ENCODE peak calls at places on chromosomes 11 and 22, in eight cellular contexts. I is GM23338, F is MM.1S, Q is HCT116, R is neural progenitor cell, Y is GM23248, Z is PC-3, E is hepatocyte. N is an unnamed sample.
A peak's percentile ranks its signal among the peaks of the same experiment; 100 is the strongest.

GRCh38 chr22:26902401-26903029 is 245.1 kb downstream of the MIAT start:
- DNase-seq in I (no peak), F (no peak), Q (no peak), R (no peak), Y (no peak), Z (no peak), E (no peak), N (no peak)

GRCh38 chr22:36387914-36388864 is at the start of gene MYH9:
- DNase-seq in I (peak; percentile 99), F (peak; percentile 99), Q (peak; percentile 99), R (peak; percentile 100), Y (peak; percentile 100), Z (peak; percentile 98), E (peak; percentile 100), N (peak; percentile 99)

GRCh38 chr22:27801616-27802388 is at the start of gene MN1:
- DNase-seq in I (peak; percentile 86), F (no peak), Q (no peak), R (peak; percentile 85), Y (peak; percentile 79), Z (no peak), E (peak; percentile 55), N (no peak)

GRCh38 chr11:15327786-15328231 is 213.1 kb downstream of the INSC start:
- DNase-seq in I (peak; percentile 93), F (peak; percentile 23), Q (peak; percentile 35), R (peak; percentile 88), Y (peak; percentile 35), Z (peak; percentile 3), E (peak; percentile 84), N (peak; percentile 1)

GRCh38 chr22:17191163-17191562 is 28.1 kb downstream of the ADA2 start:
- DNase-seq in I (no peak), F (no peak), Q (no peak), R (no peak), Y (peak; percentile 82), Z (peak; percentile 27), E (no peak), N (no peak)

GRCh38 chr11:94883878-94884277 is 89.5 kb downstream of the CWC15 start:
- DNase-seq in I (no peak), F (no peak), Q (no peak), R (no peak), Y (no peak), Z (no peak), E (no peak), N (no peak)

GRCh38 chr11:2883717-2884423 is 1.7 kb downstream of the CDKN1C start:
- DNase-seq in I (peak; percentile 64), F (peak; percentile 20), Q (no peak), R (peak; percentile 75), Y (peak; percentile 32), Z (no peak), E (peak; percentile 46), N (no peak)

GRCh38 chr11:2795491-2795991 is 90.0 kb downstream of the CDKN1C start:
- DNase-seq in I (no peak), F (no peak), Q (no peak), R (no peak), Y (no peak), Z (no peak), E (no peak), N (no peak)

GRCh38 chr22:37226087-37226486 is 13.8 kb upstream of the SSTR3 start:
- DNase-seq in I (no peak), F (no peak), Q (no peak), R (no peak), Y (no peak), Z (no peak), E (no peak), N (no peak)

GRCh38 chr22:38987171-38987895 is 5.2 kb downstream of the APOBEC3B start:
- DNase-seq in I (no peak), F (no peak), Q (no peak), R (no peak), Y (no peak), Z (no peak), E (no peak), N (no peak)

GRCh38 chr11:122343247-122343646 is 227.2 kb upstream of the BLID start:
- DNase-seq in I (no peak), F (no peak), Q (no peak), R (no peak), Y (peak; percentile 43), Z (no peak), E (no peak), N (no peak)

GRCh38 chr11:120816176-120816575 is 207.7 kb upstream of the TBCEL start:
- DNase-seq in I (no peak), F (no peak), Q (no peak), R (no peak), Y (no peak), Z (no peak), E (no peak), N (no peak)

GRCh38 chr22:23689414-23689813 is 1.4 kb upstream of the RGL4 start:
- DNase-seq in I (no peak), F (no peak), Q (no peak), R (no peak), Y (no peak), Z (no peak), E (no peak), N (no peak)

GRCh38 chr22:32733196-32733595 is 68.3 kb upstream of the TIMP3 start:
- DNase-seq in I (no peak), F (no peak), Q (no peak), R (no peak), Y (no peak), Z (no peak), E (no peak), N (no peak)

GRCh38 chr22:29700949-29701927 is 18.6 kb upstream of the CABP7 start:
- DNase-seq in I (peak; percentile 77), F (no peak), Q (peak; percentile 51), R (peak; percentile 77), Y (peak; percentile 25), Z (peak; percentile 94), E (peak; percentile 57), N (peak; percentile 67)

GRCh38 chr22:50696799-50697561 is 24.4 kb downstream of the SHANK3 start:
- DNase-seq in I (peak; percentile 74), F (no peak), Q (no peak), R (peak; percentile 81), Y (peak; percentile 65), Z (peak; percentile 8), E (peak; percentile 69), N (no peak)

GRCh38 chr11:23399995-23400394 is 539.7 kb upstream of the CCDC179 start:
- DNase-seq in I (no peak), F (no peak), Q (no peak), R (no peak), Y (no peak), Z (no peak), E (no peak), N (no peak)

GRCh38 chr22:30421695-30422480 is 3.7 kb upstream of the MTFP1 start:
- DNase-seq in I (no peak), F (no peak), Q (no peak), R (no peak), Y (peak; percentile 28), Z (peak; percentile 19), E (peak; percentile 70), N (no peak)

GRCh38 chr11:71129624-71130023 is 122.8 kb downstream of the SHANK2 start:
- DNase-seq in I (no peak), F (no peak), Q (no peak), R (no peak), Y (peak; percentile 38), Z (no peak), E (no peak), N (no peak)

GRCh38 chr22:36425977-36426523 is 38.3 kb upstream of the MYH9 start:
- DNase-seq in I (peak; percentile 47), F (no peak), Q (no peak), R (peak; percentile 49), Y (no peak), Z (no peak), E (peak; percentile 47), N (no peak)

GRCh38 chr11:7351228-7351627 is 99.5 kb downstream of the SYT9 start:
- DNase-seq in I (no peak), F (no peak), Q (no peak), R (no peak), Y (no peak), Z (no peak), E (no peak), N (no peak)

DNA sequence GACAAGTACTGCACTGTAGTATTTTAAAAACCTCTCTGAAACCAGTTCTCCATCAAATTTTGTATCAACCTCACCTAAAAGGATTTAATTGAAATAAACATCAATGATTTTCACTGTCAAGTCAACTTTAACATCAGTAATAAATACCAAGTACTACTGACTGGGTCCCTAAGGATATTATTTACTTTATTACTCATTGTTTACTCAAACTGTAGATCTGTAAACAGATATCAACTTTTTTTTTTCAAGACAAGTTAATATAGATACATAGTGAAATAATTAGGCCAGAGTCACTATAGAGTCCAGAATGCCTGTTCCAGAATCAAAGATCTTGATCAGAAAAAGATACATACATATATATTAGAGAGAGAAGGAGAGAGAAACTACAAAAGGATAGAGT is 1.6 kb downstream of the RNF141 start:
- DNase-seq in I (no peak), F (no peak), Q (no peak), R (no peak), Y (peak; percentile 18), Z (peak; percentile 50), E (no peak), N (no peak)
- TF ChIP-seq EZH2phosphoT487 in I (no peak), F (no peak), Q (no peak), R (no peak), Y (no peak), Z (no peak), E (no peak), N (no peak)

DNA sequence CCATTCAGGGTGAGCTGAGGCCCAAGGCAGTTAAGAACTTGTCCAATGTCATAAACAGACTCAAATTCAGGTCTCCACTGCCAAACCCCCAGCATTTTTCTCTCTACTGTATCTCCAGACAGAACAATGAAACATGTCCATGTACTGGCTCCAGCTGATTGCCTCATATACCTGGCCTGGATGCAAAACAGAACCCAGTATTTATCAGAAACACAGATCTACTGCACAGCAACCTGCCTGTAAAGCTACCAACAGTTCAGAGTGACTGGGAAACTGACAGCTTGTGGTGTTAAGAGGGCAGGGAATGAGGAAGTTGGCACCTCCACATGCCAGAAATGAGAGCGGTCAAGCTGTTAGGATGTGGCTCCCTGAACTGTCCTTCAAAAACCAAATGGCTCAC is 41.6 kb downstream of the C11orf71 start:
- DNase-seq in I (no peak), F (no peak), Q (no peak), R (no peak), Y (peak; percentile 14), Z (no peak), E (no peak), N (no peak)
- H3K27ac ChIP-seq in I (no peak overlapping the region), F (no peak overlapping the region), Q (no peak overlapping the region), R (no peak overlapping the region), Y (peak overlapping the region; percentile 57), Z (no peak overlapping the region), E (no peak overlapping the region), N (no peak overlapping the region)

GRCh38 chr22:48778308-48779195 is 1049.1 kb downstream of the BRD1 start:
- DNase-seq in I (no peak), F (no peak), Q (no peak), R (no peak), Y (no peak), Z (no peak), E (no peak), N (no peak)
- TF ChIP-seq EZH2phosphoT487 in I (no peak), F (no peak), Q (no peak), R (no peak), Y (no peak), Z (no peak), E (no peak), N (no peak)

DNA sequence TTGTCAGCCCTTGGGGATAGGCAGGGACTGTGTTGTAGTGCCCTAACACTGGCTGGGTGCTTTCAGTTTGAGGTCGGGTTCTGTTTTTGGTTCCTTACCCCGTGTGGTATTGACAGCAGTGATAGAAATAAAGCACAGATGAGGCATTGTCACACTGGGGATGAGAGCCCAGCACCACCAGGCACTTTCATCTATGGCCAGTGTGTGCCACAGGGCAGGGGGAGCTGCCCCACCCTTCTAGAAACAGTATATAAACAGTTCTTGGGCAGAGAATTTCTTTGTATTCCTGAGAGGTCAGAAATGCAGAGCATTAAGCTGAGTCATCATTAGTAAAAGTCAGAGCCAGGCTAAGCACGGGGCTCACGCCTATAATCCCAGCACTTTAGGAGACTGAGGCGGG is 23.1 kb upstream of the CDC42EP2 start:
- DNase-seq in I (no peak), F (no peak), Q (no peak), R (no peak), Y (peak; percentile 77), Z (peak; percentile 66), E (peak; percentile 47), N (no peak)
- H3K27ac ChIP-seq in I (peak overlapping the region; percentile 81), F (no peak overlapping the region), Q (no peak overlapping the region), R (no peak overlapping the region), Y (peak overlapping the region; percentile 97), Z (peak overlapping the region; percentile 63), E (peak overlapping the region; percentile 96), N (no peak overlapping the region)

N was measured in OCI-LY7.